ENCODE peak calls at places on chromosome 19, in nine cellular contexts. One of them, this sample, is unnamed.

GRCh38 chr19:1811472-1811894 is 593 bp downstream of the ATP8B3 start:
- DNase-seq in stomach: peak; percentile 83
- DNase-seq in prostate gland: peak; percentile 46
- DNase-seq in suprapubic skin: peak; percentile 91
- DNase-seq in K562: peak; percentile 90
- DNase-seq in GM23338: no peak
- DNase-seq in transverse colon: peak; percentile 82
- DNase-seq in SK-N-SH: peak; percentile 66
- DNase-seq in Panc1: no peak
- DNase-seq in this sample: peak; percentile 80

GRCh38 chr19:18470153-18470552 is 32.2 kb upstream of the ISYNA1 start:
- DNase-seq in Panc1: no peak
- DNase-seq in SK-N-SH: peak; percentile 75
- DNase-seq in suprapubic skin: no peak
- DNase-seq in prostate gland: no peak
- DNase-seq in GM23338: peak; percentile 79
- DNase-seq in K562: peak; percentile 76
- DNase-seq in stomach: no peak
- DNase-seq in transverse colon: no peak
- DNase-seq in this sample: no peak

GRCh38 chr19:35592226-35592625 is 6.3 kb downstream of the PMIS2 start:
- DNase-seq in GM23338: peak; percentile 87
- DNase-seq in suprapubic skin: no peak
- DNase-seq in K562: peak; percentile 45
- DNase-seq in stomach: peak; percentile 36
- DNase-seq in SK-N-SH: peak; percentile 41
- DNase-seq in prostate gland: peak; percentile 11
- DNase-seq in Panc1: peak; percentile 25
- DNase-seq in transverse colon: no peak
- DNase-seq in this sample: no peak

GRCh38 chr19:1647664-1648155 is 4.7 kb downstream of the TCF3 start:
- DNase-seq in K562: no peak
- DNase-seq in GM23338: no peak
- DNase-seq in prostate gland: no peak
- DNase-seq in transverse colon: no peak
- DNase-seq in SK-N-SH: no peak
- DNase-seq in Panc1: no peak
- DNase-seq in suprapubic skin: no peak
- DNase-seq in stomach: no peak
- DNase-seq in this sample: no peak

GRCh38 chr19:56156768-56157167 is 15.7 kb downstream of the ZNF444 start:
- DNase-seq in K562: no peak
- DNase-seq in suprapubic skin: no peak
- DNase-seq in prostate gland: no peak
- DNase-seq in transverse colon: peak; percentile 60
- DNase-seq in stomach: no peak
- DNase-seq in Panc1: no peak
- DNase-seq in GM23338: no peak
- DNase-seq in SK-N-SH: no peak
- DNase-seq in this sample: no peak

GRCh38 chr19:52094526-52094925 is 1.0 kb downstream of the ZNF841 start:
- DNase-seq in stomach: no peak
- DNase-seq in suprapubic skin: no peak
- DNase-seq in prostate gland: no peak
- DNase-seq in K562: no peak
- DNase-seq in Panc1: no peak
- DNase-seq in GM23338: no peak
- DNase-seq in transverse colon: no peak
- DNase-seq in SK-N-SH: no peak
- DNase-seq in this sample: no peak

GRCh38 chr19:55018633-55019032 is 19.4 kb downstream of the GP6 start:
- DNase-seq in K562: no peak
- DNase-seq in Panc1: no peak
- DNase-seq in transverse colon: no peak
- DNase-seq in prostate gland: no peak
- DNase-seq in SK-N-SH: no peak
- DNase-seq in suprapubic skin: no peak
- DNase-seq in stomach: no peak
- DNase-seq in GM23338: no peak
- DNase-seq in this sample: no peak

GRCh38 chr19:34173145-34173956 is 1.0 kb downstream of the LSM14A start:
- DNase-seq in prostate gland: peak; percentile 65
- DNase-seq in SK-N-SH: peak; percentile 36
- DNase-seq in Panc1: no peak
- DNase-seq in K562: no peak
- DNase-seq in suprapubic skin: peak; percentile 73
- DNase-seq in transverse colon: peak; percentile 65
- DNase-seq in stomach: peak; percentile 34
- DNase-seq in GM23338: peak; percentile 92
- DNase-seq in this sample: peak; percentile 71

GRCh38 chr19:30881986-30882385 is 467.2 kb downstream of the TSHZ3 start:
- DNase-seq in stomach: no peak
- DNase-seq in SK-N-SH: no peak
- DNase-seq in transverse colon: no peak
- DNase-seq in Panc1: no peak
- DNase-seq in GM23338: no peak
- DNase-seq in K562: no peak
- DNase-seq in prostate gland: no peak
- DNase-seq in suprapubic skin: no peak
- DNase-seq in this sample: no peak

DNA sequence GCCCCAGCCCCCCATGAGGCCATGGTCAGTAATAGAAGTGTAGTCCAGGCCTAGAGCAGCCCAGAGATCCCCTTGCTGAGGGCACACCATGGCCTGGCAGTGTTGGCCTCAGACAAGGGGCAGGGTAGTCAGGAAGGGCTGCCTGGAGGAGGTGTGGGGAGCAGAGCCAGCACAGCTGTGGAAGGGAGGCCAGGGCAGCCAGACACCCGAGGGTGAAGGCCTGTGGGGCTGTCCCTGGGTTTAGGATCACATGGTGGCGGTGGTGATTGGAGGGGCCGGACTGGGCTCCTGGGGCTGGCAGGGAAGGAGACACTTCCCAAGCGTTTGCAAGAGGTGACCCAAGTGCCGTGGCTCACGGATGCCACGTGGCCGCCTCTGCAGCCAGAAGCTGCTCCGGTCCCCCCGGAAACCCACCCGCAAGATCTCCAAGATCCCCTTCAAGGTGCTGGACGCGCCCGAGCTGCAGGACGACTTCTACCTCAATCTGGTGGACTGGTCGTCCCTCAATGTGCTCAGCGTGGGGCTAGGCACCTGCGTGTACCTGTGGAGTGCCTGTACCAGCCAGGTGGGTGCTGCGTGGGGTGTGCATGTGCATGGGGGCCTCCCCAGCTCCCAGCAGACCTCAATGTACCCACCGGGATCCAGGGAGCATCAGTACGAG is 11.6 kb upstream of the TEKTIP1 start:
- DNase-seq in stomach: no peak
- DNase-seq in prostate gland: no peak
- DNase-seq in Panc1: no peak
- DNase-seq in suprapubic skin: no peak
- DNase-seq in GM23338: no peak
- DNase-seq in K562: no peak
- DNase-seq in transverse colon: no peak
- DNase-seq in SK-N-SH: no peak
- DNase-seq in this sample: no peak
- H3K27ac ChIP-seq in stomach: no peak overlapping the region
- H3K27ac ChIP-seq in prostate gland: no peak overlapping the region
- H3K27ac ChIP-seq in Panc1: no peak overlapping the region
- H3K27ac ChIP-seq in suprapubic skin: no peak overlapping the region
- H3K27ac ChIP-seq in GM23338: no peak overlapping the region
- H3K27ac ChIP-seq in K562: no peak overlapping the region
- H3K27ac ChIP-seq in transverse colon: no peak overlapping the region
- H3K27ac ChIP-seq in SK-N-SH: no peak overlapping the region
- H3K27ac ChIP-seq in this sample: no peak overlapping the region

GRCh38 chr19:50050406-50051223 is 24.8 kb downstream of the ZNF473 start:
- DNase-seq in GM23338: peak; percentile 89
- DNase-seq in K562: peak; percentile 84
- DNase-seq in prostate gland: peak; percentile 75
- DNase-seq in stomach: peak; percentile 55
- DNase-seq in Panc1: no peak
- DNase-seq in transverse colon: peak; percentile 81
- DNase-seq in suprapubic skin: peak; percentile 87
- DNase-seq in SK-N-SH: peak; percentile 86
- DNase-seq in this sample: peak; percentile 78
- TF ChIP-seq POLR2AphosphoS5 in GM23338: no peak
- TF ChIP-seq POLR2AphosphoS5 in K562: no peak
- TF ChIP-seq POLR2AphosphoS5 in prostate gland: peak; percentile 47
- TF ChIP-seq POLR2AphosphoS5 in stomach: no peak
- TF ChIP-seq POLR2AphosphoS5 in Panc1: no peak
- TF ChIP-seq POLR2AphosphoS5 in transverse colon: no peak
- TF ChIP-seq POLR2AphosphoS5 in suprapubic skin: no peak
- TF ChIP-seq POLR2AphosphoS5 in SK-N-SH: no peak
- TF ChIP-seq POLR2AphosphoS5 in this sample: no peak

GRCh38 chr19:16444273-16444597 is 27.5 kb downstream of the EPS15L1 start:
- DNase-seq in prostate gland: no peak
- DNase-seq in SK-N-SH: no peak
- DNase-seq in GM23338: no peak
- DNase-seq in transverse colon: no peak
- DNase-seq in K562: no peak
- DNase-seq in stomach: no peak
- DNase-seq in Panc1: no peak
- DNase-seq in suprapubic skin: no peak
- DNase-seq in this sample: no peak

GRCh38 chr19:16449330-16449961 is 22.3 kb downstream of the EPS15L1 start:
- DNase-seq in stomach: no peak
- DNase-seq in GM23338: no peak
- DNase-seq in SK-N-SH: no peak
- DNase-seq in suprapubic skin: no peak
- DNase-seq in prostate gland: no peak
- DNase-seq in transverse colon: no peak
- DNase-seq in Panc1: no peak
- DNase-seq in K562: no peak
- DNase-seq in this sample: no peak

GRCh38 chr19:16445238-16446107 is 26.3 kb downstream of the EPS15L1 start:
- DNase-seq in GM23338: no peak
- DNase-seq in suprapubic skin: no peak
- DNase-seq in SK-N-SH: no peak
- DNase-seq in K562: no peak
- DNase-seq in transverse colon: peak; percentile 27
- DNase-seq in Panc1: no peak
- DNase-seq in stomach: no peak
- DNase-seq in prostate gland: no peak
- DNase-seq in this sample: no peak

GRCh38 chr19:16446108-16447014 is 25.4 kb downstream of the EPS15L1 start:
- DNase-seq in stomach: no peak
- DNase-seq in prostate gland: no peak
- DNase-seq in Panc1: no peak
- DNase-seq in transverse colon: no peak
- DNase-seq in SK-N-SH: no peak
- DNase-seq in suprapubic skin: no peak
- DNase-seq in GM23338: no peak
- DNase-seq in K562: no peak
- DNase-seq in this sample: no peak

GRCh38 chr19:16447015-16447384 is 24.8 kb downstream of the EPS15L1 start:
- DNase-seq in transverse colon: peak; percentile 50
- DNase-seq in GM23338: no peak
- DNase-seq in SK-N-SH: no peak
- DNase-seq in Panc1: no peak
- DNase-seq in prostate gland: no peak
- DNase-seq in stomach: peak; percentile 83
- DNase-seq in K562: peak; percentile 60
- DNase-seq in suprapubic skin: peak; percentile 88
- DNase-seq in this sample: peak; percentile 45
- H3K27ac ChIP-seq in transverse colon: peak overlapping the region; percentile 12
- H3K27ac ChIP-seq in GM23338: peak overlapping the region; percentile 59
- H3K27ac ChIP-seq in SK-N-SH: no peak overlapping the region
- H3K27ac ChIP-seq in Panc1: no peak overlapping the region
- H3K27ac ChIP-seq in prostate gland: no peak overlapping the region
- H3K27ac ChIP-seq in stomach: no peak overlapping the region
- H3K27ac ChIP-seq in K562: peak overlapping the region; percentile 53
- H3K27ac ChIP-seq in suprapubic skin: peak overlapping the region; percentile 29
- H3K27ac ChIP-seq in this sample: peak overlapping the region; percentile 33

GRCh38 chr19:53594811-53595509 is 36.8 kb upstream of the DPRX start:
- DNase-seq in K562: no peak
- DNase-seq in Panc1: no peak
- DNase-seq in transverse colon: no peak
- DNase-seq in suprapubic skin: no peak
- DNase-seq in SK-N-SH: no peak
- DNase-seq in stomach: no peak
- DNase-seq in prostate gland: no peak
- DNase-seq in GM23338: peak; percentile 96
- DNase-seq in this sample: no peak

GRCh38 chr19:53598361-53598760 is 33.4 kb upstream of the DPRX start:
- DNase-seq in K562: no peak
- DNase-seq in SK-N-SH: no peak
- DNase-seq in prostate gland: peak; percentile 15
- DNase-seq in transverse colon: no peak
- DNase-seq in stomach: no peak
- DNase-seq in suprapubic skin: no peak
- DNase-seq in GM23338: no peak
- DNase-seq in Panc1: no peak
- DNase-seq in this sample: no peak

GRCh38 chr19:53596056-53596455 is 35.7 kb upstream of the DPRX start:
- DNase-seq in K562: no peak
- DNase-seq in suprapubic skin: no peak
- DNase-seq in SK-N-SH: no peak
- DNase-seq in transverse colon: no peak
- DNase-seq in Panc1: no peak
- DNase-seq in prostate gland: no peak
- DNase-seq in GM23338: peak; percentile 73
- DNase-seq in stomach: no peak
- DNase-seq in this sample: no peak

GRCh38 chr19:53597023-53597422 is 34.8 kb upstream of the DPRX start:
- DNase-seq in transverse colon: no peak
- DNase-seq in GM23338: no peak
- DNase-seq in stomach: no peak
- DNase-seq in Panc1: no peak
- DNase-seq in SK-N-SH: no peak
- DNase-seq in suprapubic skin: no peak
- DNase-seq in prostate gland: peak; percentile 58
- DNase-seq in K562: no peak
- DNase-seq in this sample: no peak

GRCh38 chr19:53595510-53595867 is 36.3 kb upstream of the DPRX start:
- DNase-seq in K562: no peak
- DNase-seq in Panc1: no peak
- DNase-seq in transverse colon: no peak
- DNase-seq in prostate gland: no peak
- DNase-seq in GM23338: no peak
- DNase-seq in suprapubic skin: no peak
- DNase-seq in stomach: no peak
- DNase-seq in SK-N-SH: no peak
- DNase-seq in this sample: no peak
- TF ChIP-seq POLR2AphosphoS5 in K562: no peak
- TF ChIP-seq POLR2AphosphoS5 in Panc1: no peak
- TF ChIP-seq POLR2AphosphoS5 in transverse colon: no peak
- TF ChIP-seq POLR2AphosphoS5 in prostate gland: no peak
- TF ChIP-seq POLR2AphosphoS5 in GM23338: peak; percentile 45
- TF ChIP-seq POLR2AphosphoS5 in suprapubic skin: no peak
- TF ChIP-seq POLR2AphosphoS5 in stomach: no peak
- TF ChIP-seq POLR2AphosphoS5 in SK-N-SH: no peak
- TF ChIP-seq POLR2AphosphoS5 in this sample: no peak